ENCODE peak calls at places on chromosome 13, in four cellular contexts. A is A549, F is GM12878, T is HepG2. N is an unnamed sample.

GRCh38 chr13:20119960-20120359 is 40.9 kb downstream of the GJA3 start:
- DNase-seq in A (no peak), F (no peak), T (no peak), N (no peak)

GRCh38 chr13:102707465-102707864 is 12.6 kb upstream of the METTL21C start:
- DNase-seq in A (peak; percentile 8), F (no peak), T (no peak), N (no peak)

GRCh38 chr13:91242652-91243051 is 104.8 kb upstream of the MIR17HG start:
- DNase-seq in A (no peak), F (no peak), T (no peak), N (no peak)

GRCh38 chr13:75312884-75313520 is 169.0 kb downstream of the TBC1D4 start:
- DNase-seq in A (no peak), F (no peak), T (no peak), N (no peak)

GRCh38 chr13:98988782-98989181 is 10.9 kb upstream of the DOCK9 start:
- DNase-seq in A (no peak), F (no peak), T (no peak), N (no peak)

GRCh38 chr13:19959831-19960672 is 1.5 kb downstream of the ZMYM2 start:
- DNase-seq in A (peak; percentile 62), F (peak; percentile 68), T (peak; percentile 90), N (peak; percentile 81)

GRCh38 chr13:76854894-76855293 is 31.3 kb downstream of the KCTD12 start:
- DNase-seq in A (no peak), F (no peak), T (no peak), N (no peak)

GRCh38 chr13:73421310-73421912 is 362.6 kb downstream of the KLF5 start:
- DNase-seq in A (no peak), F (no peak), T (no peak), N (no peak)

GRCh38 chr13:82905071-82905470 is 977.2 kb downstream of the SLITRK1 start:
- DNase-seq in A (no peak), F (no peak), T (no peak), N (no peak)

GRCh38 chr13:47256618-47257017 is 359.8 kb upstream of the HTR2A start:
- DNase-seq in A (no peak), F (no peak), T (no peak), N (no peak)

GRCh38 chr13:20160346-20161274 is at the start of gene GJA3:
- DNase-seq in A (peak; percentile 13), F (no peak), T (no peak), N (peak; percentile 67)

GRCh38 chr13:41268764-41269163 is 5.4 kb upstream of the MTRF1 start:
- DNase-seq in A (no peak), F (no peak), T (no peak), N (no peak)

GRCh38 chr13:110797230-110797877 is 83.9 kb downstream of the ING1 start:
- DNase-seq in A (no peak), F (no peak), T (no peak), N (no peak)

GRCh38 chr13:74080762-74081161 is 53.4 kb downstream of the KLF12 start:
- DNase-seq in A (no peak), F (no peak), T (no peak), N (no peak)

GRCh38 chr13:75505966-75506365 is 24.0 kb upstream of the TBC1D4 start:
- DNase-seq in A (no peak), F (no peak), T (no peak), N (no peak)

GRCh38 chr13:59754411-59754810 is 409.3 kb downstream of the DIAPH3 start:
- DNase-seq in A (no peak), F (no peak), T (no peak), N (no peak)

GRCh38 chr13:20161275-20161950 is 561 bp upstream of the GJA3 start:
- DNase-seq in A (no peak), F (no peak), T (no peak), N (no peak)

GRCh38 chr13:91162180-91162579 is 185.3 kb upstream of the MIR17HG start:
- DNase-seq in A (no peak), F (no peak), T (no peak), N (no peak)

GRCh38 chr13:110590577-110590976 is 24.8 kb upstream of the NAXD start:
- DNase-seq in A (no peak), F (no peak), T (no peak), N (no peak)

GRCh38 chr13:27339299-27339698 is 68.7 kb downstream of the RASL11A start:
- DNase-seq in A (peak; percentile 37), F (no peak), T (peak; percentile 60), N (peak; percentile 61)

GRCh38 chr13:25756251-25756650 is 295.6 kb downstream of the SHISA2 start:
- DNase-seq in A (no peak), F (no peak), T (no peak), N (no peak)

GRCh38 chr13:25756916-25757315 is 294.9 kb downstream of the SHISA2 start:
- DNase-seq in A (no peak), F (no peak), T (no peak), N (no peak)

GRCh38 chr13:25753976-25754375 is 297.8 kb downstream of the SHISA2 start:
- DNase-seq in A (no peak), F (no peak), T (no peak), N (no peak)

GRCh38 chr13:25752957-25753540 is 298.8 kb downstream of the SHISA2 start:
- DNase-seq in A (no peak), F (no peak), T (no peak), N (no peak)
- TF ChIP-seq USF2 in A (no peak), F (no peak), T (no peak), N (no peak)

DNA sequence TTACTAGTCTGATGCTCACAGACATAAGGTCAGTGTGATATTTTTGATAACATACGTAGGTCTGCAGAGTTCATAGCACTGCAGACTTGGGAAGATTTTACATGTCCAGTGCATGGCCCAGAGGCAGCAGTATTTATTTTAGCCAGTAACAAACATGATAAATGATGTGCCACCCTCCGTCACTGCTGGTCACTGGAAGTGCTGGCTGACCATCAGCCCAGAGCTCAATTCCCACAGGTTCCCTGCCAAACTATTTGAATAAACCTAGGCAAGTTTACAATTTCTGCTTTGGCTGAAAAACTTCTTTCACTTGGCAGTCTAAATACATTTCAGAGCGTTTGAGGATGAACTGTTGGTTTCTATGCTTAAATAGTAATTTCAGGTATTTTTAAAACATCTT is 135.5 kb upstream of the EDNRB start:
- DNase-seq in A (no peak), F (no peak), T (no peak), N (no peak)
- TF ChIP-seq CHD4 in A (no peak), F (no peak), T (no peak), N (no peak)

GRCh38 chr13:50798923-50799322 is 44.6 kb downstream of the DLEU7 start:
- DNase-seq in A (no peak), F (no peak), T (no peak), N (no peak)
- TF ChIP-seq EP300 in A (no peak), F (no peak), T (no peak), N (no peak)

GRCh38 chr13:66586489-66586888 is 643.6 kb downstream of the PCDH9 start:
- DNase-seq in A (no peak), F (no peak), T (no peak), N (no peak)
- TF ChIP-seq USF2 in A (no peak), F (no peak), T (no peak), N (no peak)

GRCh38 chr13:44451109-44451508 is 77.5 kb downstream of the SERP2 start:
- DNase-seq in A (no peak), F (no peak), T (no peak), N (no peak)
- TF ChIP-seq CHD4 in A (no peak), F (no peak), T (no peak), N (no peak)

DNA sequence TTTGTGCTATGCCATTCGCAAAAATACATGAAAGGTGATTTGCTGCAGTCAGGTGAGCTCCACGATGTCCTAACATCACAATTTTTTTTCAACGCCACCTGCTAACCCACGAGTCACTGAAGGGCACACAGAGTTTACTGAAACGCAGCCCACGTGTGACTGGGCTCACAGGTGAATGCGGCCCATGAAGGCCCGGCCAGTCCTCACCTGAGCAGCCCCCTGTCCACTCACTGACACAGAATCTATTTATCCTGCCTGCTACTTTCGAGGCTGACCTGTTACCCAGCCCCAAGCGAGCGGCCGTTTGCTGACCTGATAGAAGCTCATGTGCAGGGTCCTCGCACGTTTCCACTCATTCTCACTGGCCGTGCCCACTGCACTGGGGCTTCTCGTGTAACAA is 121.9 kb upstream of the SOX1 start:
- DNase-seq in A (no peak), F (no peak), T (no peak), N (no peak)
- TF ChIP-seq EP300 in A (no peak), F (no peak), T (no peak), N (no peak)

GRCh38 chr13:114070098-114070799 is 62.2 kb downstream of the RASA3 start:
- DNase-seq in A (no peak), F (no peak), T (no peak), N (no peak)
- TF ChIP-seq USF2 in A (no peak), F (no peak), T (no peak), N (no peak)